ENCODE peak calls at places on chromosome 7, in eight cellular contexts. V, Z, I, T, F, K, D and R are unnamed samples.

GRCh38 chr7:155533827-155534690 is 12.3 kb downstream of the CNPY1 start:
- DNase-seq in V (peak; percentile 40), Z (no peak), I (no peak), T (no peak), F (peak; percentile 83), K (peak; percentile 42), D (no peak), R (no peak)

GRCh38 chr7:100257017-100257416 is 37.3 kb downstream of the PVRIG start:
- DNase-seq in V (no peak), Z (no peak), I (no peak), T (no peak), F (no peak), K (no peak), D (no peak), R (no peak)

GRCh38 chr7:132004528-132004927 is 448.1 kb upstream of the PODXL start:
- DNase-seq in V (no peak), Z (no peak), I (no peak), T (no peak), F (no peak), K (no peak), D (no peak), R (no peak)

GRCh38 chr7:2541291-2542010 is 13.9 kb downstream of the BRAT1 start:
- DNase-seq in V (peak; percentile 60), Z (no peak), I (no peak), T (no peak), F (no peak), K (no peak), D (no peak), R (no peak)

GRCh38 chr7:105046414-105046813 is 32.4 kb downstream of the KMT2E start:
- DNase-seq in V (no peak), Z (no peak), I (no peak), T (no peak), F (no peak), K (no peak), D (no peak), R (no peak)

GRCh38 chr7:30468041-30468440 is 10.5 kb downstream of the NOD1 start:
- DNase-seq in V (no peak), Z (no peak), I (no peak), T (no peak), F (no peak), K (no peak), D (no peak), R (no peak)

GRCh38 chr7:82566752-82567151 is 123.2 kb upstream of the CACNA2D1 start:
- DNase-seq in V (no peak), Z (no peak), I (no peak), T (no peak), F (no peak), K (no peak), D (no peak), R (no peak)

GRCh38 chr7:50477640-50478039 is 27.5 kb upstream of the FIGNL1 start:
- DNase-seq in V (no peak), Z (no peak), I (no peak), T (no peak), F (no peak), K (no peak), D (no peak), R (no peak)

GRCh38 chr7:5361446-5362155 is 62.0 kb downstream of the TNRC18 start:
- DNase-seq in V (no peak), Z (no peak), I (no peak), T (no peak), F (no peak), K (no peak), D (no peak), R (no peak)

GRCh38 chr7:45342236-45342635 is 184.6 kb downstream of the RAMP3 start:
- DNase-seq in V (no peak), Z (no peak), I (no peak), T (no peak), F (no peak), K (no peak), D (no peak), R (no peak)

GRCh38 chr7:6306471-6306870 is 34.0 kb upstream of the CYTH3 start:
- DNase-seq in V (no peak), Z (no peak), I (no peak), T (no peak), F (no peak), K (no peak), D (no peak), R (no peak)

GRCh38 chr7:107505997-107506682 is 36.3 kb downstream of the GPR22 start:
- DNase-seq in V (no peak), Z (no peak), I (no peak), T (no peak), F (no peak), K (no peak), D (peak; percentile 55), R (no peak)

DNA sequence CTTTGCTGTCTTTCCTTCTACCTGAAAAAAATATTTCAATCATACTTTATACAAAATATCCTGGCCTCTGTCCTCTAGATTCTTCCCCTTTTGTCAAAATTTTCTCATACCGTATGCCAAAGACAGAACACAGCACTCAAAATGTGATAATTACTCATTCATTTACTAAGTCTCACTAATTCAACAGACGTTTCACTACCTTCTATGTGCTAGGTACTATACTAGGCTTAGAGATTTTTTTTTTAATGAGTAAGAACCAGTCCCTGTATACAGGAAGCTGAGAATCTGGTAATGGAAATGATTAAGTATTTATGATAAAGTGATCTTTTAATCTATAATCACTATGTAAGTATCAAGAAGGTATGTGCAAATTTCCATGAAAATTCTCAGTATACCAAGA is 128.0 kb downstream of the ELAPOR2 start:
- DNase-seq in V (no peak), Z (no peak), I (no peak), T (no peak), F (no peak), K (no peak), D (no peak), R (no peak)
- TF ChIP-seq CTCF in V (no peak), Z (no peak), I (no peak), T (no peak), F (no peak), K (no peak), D (no peak), R (no peak)

GRCh38 chr7:130087364-130087763 is 17.0 kb downstream of the KLHDC10 start:
- DNase-seq in V (no peak), Z (no peak), I (no peak), T (no peak), F (no peak), K (no peak), D (no peak), R (no peak)

GRCh38 chr7:130079846-130080394 is 9.6 kb downstream of the KLHDC10 start:
- DNase-seq in V (no peak), Z (peak; percentile 38), I (no peak), T (no peak), F (no peak), K (no peak), D (no peak), R (no peak)

GRCh38 chr7:130086938-130087337 is 16.6 kb downstream of the KLHDC10 start:
- DNase-seq in V (no peak), Z (no peak), I (no peak), T (no peak), F (no peak), K (no peak), D (no peak), R (no peak)

GRCh38 chr7:130084037-130084875 is 13.9 kb downstream of the KLHDC10 start:
- DNase-seq in V (no peak), Z (no peak), I (no peak), T (no peak), F (no peak), K (no peak), D (no peak), R (no peak)
- TF ChIP-seq CTCF in V (no peak), Z (peak; percentile 15), I (peak; percentile 12), T (peak; percentile 25), F (no peak), K (peak; percentile 53), D (no peak), R (peak; percentile 69)

GRCh38 chr7:84704380-84704779 is 482.5 kb downstream of the SEMA3D start:
- DNase-seq in V (no peak), Z (no peak), I (no peak), T (no peak), F (no peak), K (no peak), D (no peak), R (no peak)
- TF ChIP-seq CTCF in V (no peak), Z (no peak), I (no peak), T (no peak), F (no peak), K (no peak), D (no peak), R (no peak)

DNA sequence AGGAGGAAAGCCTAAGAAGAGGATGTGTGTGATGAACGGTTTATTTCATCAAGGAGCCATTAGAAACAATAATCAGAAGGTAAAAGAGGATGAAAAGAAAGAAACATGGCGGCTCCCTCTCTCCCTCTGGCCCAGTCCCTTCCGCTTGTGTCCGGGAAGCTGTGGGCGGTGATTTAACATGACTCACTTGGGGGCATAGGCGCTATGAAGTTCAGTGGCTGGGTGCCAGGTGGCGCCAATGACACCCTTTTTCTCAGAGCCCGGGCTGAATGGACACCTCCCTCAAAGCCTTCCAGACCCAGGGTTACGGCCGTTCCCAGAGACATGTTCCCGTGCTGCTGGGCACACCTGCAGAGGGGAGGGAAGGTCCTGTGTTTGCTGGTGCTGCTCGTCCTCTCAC is 244.0 kb downstream of the SKAP2 start:
- DNase-seq in V (no peak), Z (no peak), I (no peak), T (no peak), F (peak; percentile 70), K (no peak), D (no peak), R (no peak)
- TF ChIP-seq CTCF in V (no peak), Z (no peak), I (no peak), T (no peak), F (peak; percentile 44), K (peak; percentile 25), D (no peak), R (no peak)

GRCh38 chr7:116259821-116260440 is 49.6 kb downstream of the TES start:
- DNase-seq in V (no peak), Z (no peak), I (no peak), T (no peak), F (no peak), K (no peak), D (no peak), R (no peak)

GRCh38 chr7:116257156-116257555 is 46.8 kb downstream of the TES start:
- DNase-seq in V (no peak), Z (no peak), I (no peak), T (no peak), F (no peak), K (no peak), D (no peak), R (no peak)

GRCh38 chr7:116259156-116259555 is 48.8 kb downstream of the TES start:
- DNase-seq in V (no peak), Z (no peak), I (no peak), T (no peak), F (no peak), K (no peak), D (no peak), R (no peak)

GRCh38 chr7:116261904-116262303 is 51.6 kb downstream of the TES start:
- DNase-seq in V (no peak), Z (no peak), I (no peak), T (no peak), F (no peak), K (no peak), D (no peak), R (no peak)

GRCh38 chr7:116258734-116259133 is 48.4 kb downstream of the TES start:
- DNase-seq in V (no peak), Z (peak; percentile 11), I (no peak), T (no peak), F (no peak), K (no peak), D (no peak), R (no peak)
- TF ChIP-seq CTCF in V (peak; percentile 81), Z (peak; percentile 44), I (peak; percentile 71), T (peak; percentile 77), F (peak; percentile 73), K (peak; percentile 88), D (peak; percentile 92), R (peak; percentile 77)